ENCODE peak calls at places on chromosome 17, in eight cellular contexts. R is uterus, Y is neuronal stem cell, C is stomach, E is GM23248, J is Panc1, U is left ventricle myocardium inferior, M is cardiac muscle cell. S is an unnamed sample.

GRCh38 chr17:1147664-1148063 is 32.1 kb downstream of the ABR start:
- DNase-seq in U (no peak), M (peak), J (peak), C (peak), R (no peak), E (peak), Y (peak), S (peak)

GRCh38 chr17:44004761-44005526 is 522 bp downstream of the NAGS start:
- DNase-seq in J (no peak), R (no peak), Y (no peak), M (peak), E (peak), U (no peak), C (peak), S (no peak)

GRCh38 chr17:52255347-52255746 is 96.8 kb upstream of the CA10 start:
- DNase-seq in Y (no peak), U (no peak), R (no peak), J (no peak), E (no peak), M (no peak), C (no peak), S (no peak)

GRCh38 chr17:82022981-82023446 is at the start of gene LRRC45:
- DNase-seq in E (peak), M (peak), U (peak), C (peak), Y (peak), J (peak), R (peak), S (peak)

GRCh38 chr17:55420776-55421178 is 858 bp downstream of the MMD start:
- DNase-seq in U (peak), R (peak), Y (peak), C (peak), M (peak), J (no peak), E (peak), S (no peak)

GRCh38 chr17:30379303-30380105 is 777 bp downstream of the CPD start:
- DNase-seq in M (peak), R (no peak), Y (no peak), C (peak), J (no peak), E (peak), U (peak), S (no peak)

GRCh38 chr17:78316867-78317816 is 42.7 kb downstream of the SOCS3 start:
- DNase-seq in J (no peak), M (peak), R (no peak), E (peak), U (no peak), Y (no peak), C (peak), S (no peak)

GRCh38 chr17:15780188-15780587 is 48.1 kb downstream of the TBC1D26 start:
- DNase-seq in M (no peak), J (no peak), R (no peak), Y (no peak), U (no peak), E (no peak), C (no peak), S (no peak)

GRCh38 chr17:31687505-31688126 is 171.4 kb downstream of the COPRS start:
- DNase-seq in E (no peak), C (no peak), Y (no peak), R (no peak), J (no peak), M (no peak), U (no peak), S (no peak)

GRCh38 chr17:47630614-47631013 is 19.1 kb upstream of the KPNB1 start:
- DNase-seq in R (no peak), M (no peak), J (no peak), E (no peak), Y (no peak), U (no peak), C (peak), S (no peak)

GRCh38 chr17:78862073-78863023 is 21.7 kb upstream of the USP36 start:
- DNase-seq in E (peak), C (peak), R (peak), M (no peak), J (peak), U (peak), Y (no peak), S (peak)

GRCh38 chr17:63916566-63917185 is 2.0 kb downstream of the GH1 start:
- DNase-seq in U (no peak), R (no peak), J (no peak), Y (no peak), C (no peak), E (no peak), M (no peak), S (no peak)

GRCh38 chr17:72710185-72710584 is 382.3 kb downstream of the SLC39A11 start:
- DNase-seq in C (no peak), E (no peak), M (no peak), R (no peak), J (no peak), Y (no peak), U (no peak), S (peak)

GRCh38 chr17:31535581-31535981 is 144.1 kb downstream of the RAB11FIP4 start:
- DNase-seq in M (no peak), R (no peak), U (no peak), Y (no peak), E (no peak), J (no peak), C (no peak), S (no peak)

GRCh38 chr17:42230225-42230624 is 35.9 kb upstream of the GHDC start:
- DNase-seq in E (no peak), U (no peak), C (no peak), R (no peak), M (no peak), J (no peak), Y (no peak), S (no peak)

GRCh38 chr17:42881768-42882565 is 18.6 kb upstream of the G6PC1 start:
- DNase-seq in U (no peak), R (no peak), J (no peak), C (no peak), M (no peak), E (no peak), Y (no peak), S (no peak)

GRCh38 chr17:61635913-61636432 is 45.0 kb upstream of the NACA2 start:
- DNase-seq in M (peak), Y (peak), R (no peak), U (no peak), C (peak), J (peak), E (peak), S (no peak)

GRCh38 chr17:2302740-2303277 is 776 bp downstream of the SMG6 start:
- DNase-seq in M (peak), J (no peak), E (no peak), U (no peak), C (no peak), Y (no peak), R (no peak), S (no peak)

GRCh38 chr17:43891851-43892671 is 15.3 kb downstream of the MPP2 start:
- DNase-seq in U (no peak), E (peak), Y (no peak), J (no peak), R (no peak), C (no peak), M (no peak), S (no peak)

GRCh38 chr17:10200016-10200415 is 1.6 kb upstream of the GAS7 start:
- DNase-seq in C (no peak), J (no peak), Y (no peak), M (no peak), U (no peak), R (no peak), E (no peak), S (no peak)

GRCh38 chr17:41618341-41619161 is 5.8 kb downstream of the KRT17 start:
- DNase-seq in Y (no peak), C (no peak), U (no peak), J (no peak), M (no peak), E (no peak), R (no peak), S (peak)

GRCh38 chr17:32928527-32929287 is 754 bp downstream of the TMEM98 start:
- DNase-seq in C (no peak), Y (no peak), R (no peak), M (no peak), U (no peak), E (peak), J (no peak), S (no peak)

GRCh38 chr17:58630883-58631522 is 60.8 kb downstream of the TEX14 start:
- DNase-seq in Y (peak), C (peak), E (peak), U (no peak), J (no peak), R (peak), M (peak), S (no peak)

GRCh38 chr17:66564992-66565465 is 262.6 kb downstream of the PRKCA start:
- DNase-seq in Y (no peak), C (no peak), J (no peak), R (no peak), M (no peak), E (peak), U (no peak), S (no peak)

GRCh38 chr17:41937970-41938851 is 7.8 kb downstream of the ODAD4 start:
- DNase-seq in R (no peak), J (no peak), C (peak), M (no peak), E (no peak), Y (no peak), U (peak), S (no peak)

DNA sequence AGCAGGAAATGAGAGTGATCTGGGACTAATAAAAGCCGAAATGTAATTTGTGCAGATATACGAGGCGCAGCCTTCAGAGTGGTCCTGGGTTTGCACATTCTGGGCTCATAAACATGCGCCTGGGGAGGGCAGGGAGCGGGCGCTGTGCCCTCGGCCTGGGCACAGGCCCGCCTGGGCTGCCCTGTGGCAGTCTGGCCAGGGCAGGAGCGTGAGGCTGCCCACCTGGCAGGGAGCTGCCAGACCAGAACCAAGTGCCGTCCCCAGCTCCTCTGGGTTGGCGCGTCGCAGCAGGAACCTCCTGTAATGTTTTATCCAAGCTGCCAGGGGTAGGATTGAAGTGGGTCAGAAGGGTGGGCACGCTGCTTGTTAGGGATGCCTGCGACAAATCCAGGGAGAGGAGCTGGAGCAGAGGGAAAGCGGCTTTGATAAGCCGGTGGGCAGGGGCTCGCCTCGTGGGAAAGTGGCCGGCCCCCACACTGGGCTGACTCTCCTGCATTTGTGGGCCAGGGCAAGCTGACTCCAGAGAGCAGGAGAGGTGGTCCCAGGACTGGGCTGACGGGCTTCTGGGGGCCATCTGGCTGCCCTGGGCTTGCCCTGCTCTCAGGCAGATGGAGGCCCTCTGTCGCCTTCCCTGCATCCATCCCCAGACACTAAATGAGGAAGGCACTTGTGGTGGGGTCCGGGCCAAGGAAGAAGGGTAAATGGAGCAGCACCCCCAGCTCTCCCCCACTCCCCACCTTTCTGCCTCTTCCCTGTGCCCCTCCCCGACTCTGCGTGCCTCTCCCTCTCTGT is 45.9 kb downstream of the SREBF1 start:
- DNase-seq in M (no peak), E (no peak), R (no peak), J (no peak), U (no peak), Y (no peak), C (no peak), S (no peak)
- H3K27ac ChIP-seq in M (no peak), E (no peak), R (peak), J (no peak), U (peak), Y (no peak), C (peak), S (no peak)

DNA sequence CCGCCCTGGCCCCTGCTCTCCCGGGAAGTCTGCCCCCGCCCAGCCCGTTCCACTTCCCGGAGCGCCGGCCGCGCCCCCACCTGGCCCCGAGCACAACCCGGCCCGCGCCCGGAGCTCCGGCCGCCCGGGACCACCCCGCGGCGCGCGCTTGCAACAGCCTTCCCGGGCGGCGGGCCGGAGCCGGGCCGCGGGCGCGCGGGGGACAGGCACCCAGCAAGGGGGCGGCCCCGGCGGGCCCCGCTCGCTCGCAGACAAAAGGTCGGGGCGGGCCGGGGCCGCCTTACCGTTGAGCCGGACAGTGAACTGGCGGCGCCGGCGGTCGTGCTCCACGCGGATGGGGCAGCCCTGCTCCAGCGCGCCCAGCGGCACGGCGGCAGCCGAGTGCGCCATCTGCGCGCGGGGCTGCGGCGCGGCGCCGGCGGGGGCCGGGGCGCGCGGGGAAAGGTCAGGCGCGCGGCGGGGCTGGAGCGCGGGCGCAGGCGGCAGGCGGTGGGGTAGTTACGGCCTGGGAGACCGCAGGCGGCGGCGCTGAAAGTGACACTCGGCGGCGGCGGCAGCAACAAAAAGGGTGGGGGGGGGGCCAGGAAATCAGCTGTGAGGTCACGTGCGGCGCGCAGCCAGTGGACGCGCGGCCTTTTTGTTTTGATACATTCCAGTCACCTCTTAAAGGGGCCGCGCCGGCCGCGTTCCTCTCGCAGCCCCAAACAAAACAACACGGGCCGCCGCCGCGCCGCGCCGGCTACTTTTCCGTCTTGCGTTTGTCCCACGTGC is at the start of gene NATD1:
- DNase-seq in C (peak), R (peak), J (no peak), Y (peak), U (peak), E (peak), M (peak), S (no peak)
- H3K27ac ChIP-seq in C (peak), R (peak), J (no peak), Y (peak), U (peak), E (no peak), M (peak), S (peak)

GRCh38 chr17:50196036-50196435 is 5.4 kb downstream of the COL1A1 start:
- DNase-seq in Y (no peak), M (no peak), J (no peak), R (no peak), C (no peak), E (peak), U (no peak), S (no peak)
- H3K27ac ChIP-seq in Y (no peak), M (no peak), J (no peak), R (peak), C (peak), E (peak), U (no peak), S (no peak)

GRCh38 chr17:74040291-74040690 is 163.2 kb upstream of the RPL38 start:
- DNase-seq in U (no peak), E (no peak), M (no peak), R (no peak), Y (no peak), C (no peak), J (no peak), S (no peak)

GRCh38 chr17:74042744-74043486 is 160.6 kb upstream of the RPL38 start:
- DNase-seq in M (no peak), R (peak), J (peak), Y (no peak), U (no peak), E (peak), C (no peak), S (peak)

GRCh38 chr17:74040729-74041128 is 162.7 kb upstream of the RPL38 start:
- DNase-seq in U (no peak), J (no peak), E (no peak), M (no peak), Y (no peak), C (no peak), R (no peak), S (no peak)

GRCh38 chr17:74043976-74044375 is 159.5 kb upstream of the RPL38 start:
- DNase-seq in M (no peak), E (no peak), J (no peak), Y (no peak), U (no peak), C (peak), R (no peak), S (no peak)

GRCh38 chr17:74042241-74042640 is 161.2 kb upstream of the RPL38 start:
- DNase-seq in C (no peak), U (no peak), J (no peak), Y (no peak), M (no peak), R (no peak), E (no peak), S (no peak)
- H3K27ac ChIP-seq in C (no peak), U (no peak), J (no peak), Y (no peak), M (no peak), R (no peak), E (no peak), S (no peak)

S was measured in epithelial cell of prostate.